ENCODE peak calls at places on chromosome 9, in eight cellular contexts. One of them, this sample, is unnamed.

GRCh38 chr9:13278368-13279246 is 885 bp downstream of the MPDZ start:
- DNase-seq in CD4-positive, alpha-beta T cell: no peak
- DNase-seq in WTC11: peak; percentile 44
- DNase-seq in cardiac muscle cell: peak; percentile 87
- DNase-seq in Panc1: no peak
- DNase-seq in MCF 10A: no peak
- DNase-seq in hepatocyte: peak; percentile 69
- DNase-seq in D721Med: no peak
- DNase-seq in this sample: peak; percentile 57

GRCh38 chr9:105050296-105050695 is 122.3 kb upstream of the ABCA1 start:
- DNase-seq in CD4-positive, alpha-beta T cell: no peak
- DNase-seq in MCF 10A: no peak
- DNase-seq in hepatocyte: no peak
- DNase-seq in Panc1: no peak
- DNase-seq in cardiac muscle cell: no peak
- DNase-seq in D721Med: no peak
- DNase-seq in WTC11: no peak
- DNase-seq in this sample: no peak

GRCh38 chr9:109117856-109118801 is 1.6 kb downstream of the TMEM245 start:
- DNase-seq in D721Med: no peak
- DNase-seq in WTC11: no peak
- DNase-seq in Panc1: no peak
- DNase-seq in MCF 10A: peak; percentile 89
- DNase-seq in cardiac muscle cell: peak; percentile 96
- DNase-seq in hepatocyte: peak; percentile 73
- DNase-seq in CD4-positive, alpha-beta T cell: no peak
- DNase-seq in this sample: peak; percentile 86

GRCh38 chr9:19976226-19976625 is 187.4 kb upstream of the SLC24A2 start:
- DNase-seq in D721Med: no peak
- DNase-seq in MCF 10A: no peak
- DNase-seq in cardiac muscle cell: no peak
- DNase-seq in WTC11: no peak
- DNase-seq in Panc1: no peak
- DNase-seq in hepatocyte: no peak
- DNase-seq in CD4-positive, alpha-beta T cell: no peak
- DNase-seq in this sample: no peak

GRCh38 chr9:3857673-3858072 is 331.9 kb upstream of the RFX3 start:
- DNase-seq in cardiac muscle cell: no peak
- DNase-seq in MCF 10A: peak; percentile 28
- DNase-seq in CD4-positive, alpha-beta T cell: no peak
- DNase-seq in D721Med: no peak
- DNase-seq in Panc1: no peak
- DNase-seq in WTC11: no peak
- DNase-seq in hepatocyte: no peak
- DNase-seq in this sample: peak; percentile 68

GRCh38 chr9:114285166-114285867 is 37.6 kb upstream of the ORM1 start:
- DNase-seq in CD4-positive, alpha-beta T cell: no peak
- DNase-seq in WTC11: peak; percentile 11
- DNase-seq in Panc1: no peak
- DNase-seq in cardiac muscle cell: peak; percentile 91
- DNase-seq in MCF 10A: peak; percentile 68
- DNase-seq in hepatocyte: peak; percentile 87
- DNase-seq in D721Med: no peak
- DNase-seq in this sample: peak; percentile 92

GRCh38 chr9:132546148-132547051 is 36.0 kb upstream of the BARHL1 start:
- DNase-seq in CD4-positive, alpha-beta T cell: no peak
- DNase-seq in cardiac muscle cell: peak; percentile 57
- DNase-seq in D721Med: peak; percentile 83
- DNase-seq in MCF 10A: peak; percentile 0
- DNase-seq in hepatocyte: peak; percentile 64
- DNase-seq in Panc1: no peak
- DNase-seq in WTC11: peak; percentile 78
- DNase-seq in this sample: no peak

GRCh38 chr9:97928968-97929604 is 6.8 kb upstream of the TRMO start:
- DNase-seq in hepatocyte: no peak
- DNase-seq in D721Med: no peak
- DNase-seq in cardiac muscle cell: no peak
- DNase-seq in CD4-positive, alpha-beta T cell: no peak
- DNase-seq in Panc1: no peak
- DNase-seq in WTC11: no peak
- DNase-seq in MCF 10A: no peak
- DNase-seq in this sample: no peak

GRCh38 chr9:131043646-131044045 is 34.7 kb downstream of the LAMC3 start:
- DNase-seq in cardiac muscle cell: no peak
- DNase-seq in CD4-positive, alpha-beta T cell: no peak
- DNase-seq in MCF 10A: no peak
- DNase-seq in D721Med: no peak
- DNase-seq in WTC11: no peak
- DNase-seq in hepatocyte: no peak
- DNase-seq in Panc1: no peak
- DNase-seq in this sample: no peak

GRCh38 chr9:89919171-89919681 is 314.4 kb downstream of the GADD45G start:
- DNase-seq in MCF 10A: peak; percentile 43
- DNase-seq in Panc1: peak; percentile 2
- DNase-seq in WTC11: peak; percentile 67
- DNase-seq in CD4-positive, alpha-beta T cell: no peak
- DNase-seq in D721Med: no peak
- DNase-seq in cardiac muscle cell: peak; percentile 13
- DNase-seq in hepatocyte: peak; percentile 61
- DNase-seq in this sample: no peak

GRCh38 chr9:134575817-134576176 is 65.8 kb upstream of the COL5A1 start:
- DNase-seq in Panc1: no peak
- DNase-seq in MCF 10A: no peak
- DNase-seq in WTC11: no peak
- DNase-seq in D721Med: no peak
- DNase-seq in cardiac muscle cell: no peak
- DNase-seq in CD4-positive, alpha-beta T cell: peak; percentile 22
- DNase-seq in hepatocyte: no peak
- DNase-seq in this sample: no peak

GRCh38 chr9:83625120-83625710 is 2.3 kb downstream of the IDNK start:
- DNase-seq in hepatocyte: no peak
- DNase-seq in WTC11: no peak
- DNase-seq in Panc1: no peak
- DNase-seq in CD4-positive, alpha-beta T cell: no peak
- DNase-seq in cardiac muscle cell: no peak
- DNase-seq in MCF 10A: no peak
- DNase-seq in D721Med: no peak
- DNase-seq in this sample: no peak

GRCh38 chr9:128936171-128936865 is 11.1 kb downstream of the DOLK start:
- DNase-seq in CD4-positive, alpha-beta T cell: no peak
- DNase-seq in WTC11: no peak
- DNase-seq in cardiac muscle cell: no peak
- DNase-seq in hepatocyte: no peak
- DNase-seq in Panc1: no peak
- DNase-seq in D721Med: no peak
- DNase-seq in MCF 10A: no peak
- DNase-seq in this sample: no peak

GRCh38 chr9:133656211-133657119 is 20.3 kb downstream of the DBH start:
- DNase-seq in CD4-positive, alpha-beta T cell: peak; percentile 65
- DNase-seq in Panc1: no peak
- DNase-seq in MCF 10A: no peak
- DNase-seq in WTC11: no peak
- DNase-seq in D721Med: no peak
- DNase-seq in hepatocyte: no peak
- DNase-seq in cardiac muscle cell: no peak
- DNase-seq in this sample: no peak

GRCh38 chr9:36721846-36722588 is 149.3 kb downstream of the MELK start:
- DNase-seq in hepatocyte: peak; percentile 20
- DNase-seq in Panc1: no peak
- DNase-seq in MCF 10A: peak; percentile 71
- DNase-seq in WTC11: no peak
- DNase-seq in CD4-positive, alpha-beta T cell: no peak
- DNase-seq in cardiac muscle cell: peak; percentile 62
- DNase-seq in D721Med: no peak
- DNase-seq in this sample: no peak

GRCh38 chr9:137800196-137801022 is 77.2 kb upstream of the CACNA1B start:
- DNase-seq in cardiac muscle cell: no peak
- DNase-seq in MCF 10A: no peak
- DNase-seq in Panc1: no peak
- DNase-seq in D721Med: no peak
- DNase-seq in hepatocyte: no peak
- DNase-seq in WTC11: no peak
- DNase-seq in CD4-positive, alpha-beta T cell: no peak
- DNase-seq in this sample: no peak
- TF ChIP-seq CTCF in cardiac muscle cell: no peak
- TF ChIP-seq CTCF in MCF 10A: no peak
- TF ChIP-seq CTCF in Panc1: no peak
- TF ChIP-seq CTCF in D721Med: no peak
- TF ChIP-seq CTCF in hepatocyte: no peak
- TF ChIP-seq CTCF in WTC11: no peak
- TF ChIP-seq CTCF in CD4-positive, alpha-beta T cell: no peak
- TF ChIP-seq CTCF in this sample: no peak

GRCh38 chr9:88722753-88723152 is 187.8 kb downstream of the NXNL2 start:
- DNase-seq in hepatocyte: no peak
- DNase-seq in cardiac muscle cell: peak; percentile 39
- DNase-seq in D721Med: no peak
- DNase-seq in WTC11: no peak
- DNase-seq in Panc1: no peak
- DNase-seq in MCF 10A: peak; percentile 55
- DNase-seq in CD4-positive, alpha-beta T cell: no peak
- DNase-seq in this sample: peak; percentile 21
- TF ChIP-seq CTCF in hepatocyte: peak; percentile 17
- TF ChIP-seq CTCF in cardiac muscle cell: peak; percentile 46
- TF ChIP-seq CTCF in D721Med: no peak
- TF ChIP-seq CTCF in WTC11: no peak
- TF ChIP-seq CTCF in Panc1: peak; percentile 32
- TF ChIP-seq CTCF in MCF 10A: peak; percentile 47
- TF ChIP-seq CTCF in CD4-positive, alpha-beta T cell: peak; percentile 7
- TF ChIP-seq CTCF in this sample: peak; percentile 79

GRCh38 chr9:120109242-120109641 is 470.7 kb downstream of the CDK5RAP2 start:
- DNase-seq in Panc1: no peak
- DNase-seq in WTC11: peak; percentile 78
- DNase-seq in CD4-positive, alpha-beta T cell: no peak
- DNase-seq in cardiac muscle cell: no peak
- DNase-seq in MCF 10A: peak; percentile 14
- DNase-seq in D721Med: no peak
- DNase-seq in hepatocyte: peak; percentile 44
- DNase-seq in this sample: no peak

GRCh38 chr9:120110520-120110919 is 469.4 kb downstream of the CDK5RAP2 start:
- DNase-seq in WTC11: no peak
- DNase-seq in CD4-positive, alpha-beta T cell: no peak
- DNase-seq in D721Med: no peak
- DNase-seq in hepatocyte: no peak
- DNase-seq in cardiac muscle cell: no peak
- DNase-seq in Panc1: no peak
- DNase-seq in MCF 10A: no peak
- DNase-seq in this sample: no peak

GRCh38 chr9:120104771-120105170 is 475.2 kb downstream of the CDK5RAP2 start:
- DNase-seq in Panc1: no peak
- DNase-seq in WTC11: no peak
- DNase-seq in D721Med: no peak
- DNase-seq in MCF 10A: no peak
- DNase-seq in hepatocyte: no peak
- DNase-seq in CD4-positive, alpha-beta T cell: no peak
- DNase-seq in cardiac muscle cell: no peak
- DNase-seq in this sample: no peak

DNA sequence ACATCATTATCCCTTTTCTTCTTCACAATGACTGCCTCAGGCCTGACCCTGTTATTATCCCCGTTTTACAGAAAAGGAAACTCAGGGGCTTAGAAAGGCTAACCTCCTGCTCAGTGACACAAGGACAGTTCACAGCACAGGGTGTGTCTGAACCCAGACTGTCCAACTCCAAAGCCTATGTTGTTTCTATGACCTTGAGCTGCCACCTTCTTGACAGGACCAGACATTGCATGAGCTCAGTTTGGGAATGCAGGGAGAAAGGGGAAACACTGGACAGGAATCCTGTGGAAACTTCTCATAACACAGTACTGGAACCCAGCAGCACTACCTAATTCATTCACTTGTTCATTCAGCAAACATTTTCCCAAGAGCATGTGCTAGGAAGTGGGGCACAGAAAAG is 472.8 kb downstream of the CDK5RAP2 start:
- DNase-seq in WTC11: no peak
- DNase-seq in Panc1: no peak
- DNase-seq in hepatocyte: no peak
- DNase-seq in D721Med: no peak
- DNase-seq in cardiac muscle cell: no peak
- DNase-seq in CD4-positive, alpha-beta T cell: no peak
- DNase-seq in MCF 10A: no peak
- DNase-seq in this sample: no peak
- TF ChIP-seq CTCF in WTC11: no peak
- TF ChIP-seq CTCF in Panc1: no peak
- TF ChIP-seq CTCF in hepatocyte: no peak
- TF ChIP-seq CTCF in D721Med: no peak
- TF ChIP-seq CTCF in cardiac muscle cell: no peak
- TF ChIP-seq CTCF in CD4-positive, alpha-beta T cell: no peak
- TF ChIP-seq CTCF in MCF 10A: no peak
- TF ChIP-seq CTCF in this sample: no peak

DNA sequence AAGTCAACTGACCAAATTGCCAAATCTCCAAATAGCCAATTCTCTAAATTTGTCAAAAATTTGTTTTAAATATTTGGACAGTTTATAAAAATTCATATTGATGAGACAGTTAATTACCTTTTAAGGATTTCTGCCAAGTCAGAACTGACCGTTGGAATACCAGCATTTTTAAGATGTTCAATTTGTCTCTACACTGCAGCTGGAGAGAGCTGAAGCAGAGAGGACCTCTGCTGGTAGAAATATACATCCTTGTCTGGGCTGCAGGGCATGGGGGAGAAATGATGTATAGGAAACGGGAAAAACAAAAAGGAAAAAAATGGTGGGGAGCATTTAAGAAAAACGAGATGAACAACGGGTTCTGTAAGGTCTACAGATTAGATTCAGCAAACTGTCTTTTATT is 16.8 kb downstream of the NR6A1 start:
- DNase-seq in Panc1: no peak
- DNase-seq in D721Med: no peak
- DNase-seq in WTC11: no peak
- DNase-seq in cardiac muscle cell: peak; percentile 52
- DNase-seq in CD4-positive, alpha-beta T cell: no peak
- DNase-seq in hepatocyte: no peak
- DNase-seq in MCF 10A: peak; percentile 47
- DNase-seq in this sample: peak; percentile 53
- TF ChIP-seq CTCF in Panc1: peak; percentile 68
- TF ChIP-seq CTCF in D721Med: peak; percentile 31
- TF ChIP-seq CTCF in WTC11: no peak
- TF ChIP-seq CTCF in cardiac muscle cell: peak; percentile 59
- TF ChIP-seq CTCF in CD4-positive, alpha-beta T cell: no peak
- TF ChIP-seq CTCF in hepatocyte: peak; percentile 48
- TF ChIP-seq CTCF in MCF 10A: peak; percentile 45
- TF ChIP-seq CTCF in this sample: peak; percentile 79

DNA sequence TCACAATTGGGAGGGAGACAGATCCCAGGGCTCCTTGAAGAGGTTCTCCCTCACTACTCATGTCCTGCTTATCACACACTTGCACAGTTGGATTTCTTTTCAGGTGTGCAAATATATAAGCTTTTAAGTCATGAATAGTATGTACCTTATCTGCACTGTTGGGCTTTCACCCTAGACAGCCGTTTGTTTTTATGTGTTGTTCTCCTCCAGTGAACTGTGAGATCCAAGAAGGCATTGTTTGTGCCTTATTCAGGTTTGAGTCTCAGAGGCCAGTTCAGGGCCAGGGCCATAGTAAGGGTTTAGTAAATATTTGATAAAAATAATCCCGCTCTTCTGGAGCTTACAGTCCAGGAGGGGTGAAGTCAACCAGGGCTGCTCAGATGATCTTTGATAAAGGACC is 480.0 kb downstream of the TMEM38B start:
- DNase-seq in WTC11: no peak
- DNase-seq in MCF 10A: no peak
- DNase-seq in Panc1: no peak
- DNase-seq in D721Med: no peak
- DNase-seq in CD4-positive, alpha-beta T cell: no peak
- DNase-seq in hepatocyte: no peak
- DNase-seq in cardiac muscle cell: no peak
- DNase-seq in this sample: no peak
- TF ChIP-seq CTCF in WTC11: no peak
- TF ChIP-seq CTCF in MCF 10A: no peak
- TF ChIP-seq CTCF in Panc1: no peak
- TF ChIP-seq CTCF in D721Med: no peak
- TF ChIP-seq CTCF in CD4-positive, alpha-beta T cell: no peak
- TF ChIP-seq CTCF in hepatocyte: no peak
- TF ChIP-seq CTCF in cardiac muscle cell: no peak
- TF ChIP-seq CTCF in this sample: no peak